ENCODE peak calls at places on chromosomes 1 and 21, in four cellular contexts. C is right lobe of liver, E is HFFc6, L is BJ. Z is an unnamed sample.

GRCh38 chr1:156246241-156246761 is 1.6 kb downstream of the PAQR6 start:
- DNase-seq in E (no peak), L (no peak), C (no peak), Z (no peak)

GRCh38 chr1:25064465-25065238 is 134.6 kb upstream of the RUNX3 start:
- DNase-seq in C (no peak), L (no peak), E (no peak), Z (no peak)

GRCh38 chr1:176517484-176517883 is 54.5 kb downstream of the PAPPA2 start:
- DNase-seq in E (no peak), L (peak; percentile 4), C (no peak), Z (no peak)

GRCh38 chr1:221093903-221094865 is 214.9 kb downstream of the HLX start:
- DNase-seq in E (peak; percentile 23), L (no peak), C (no peak), Z (no peak)

GRCh38 chr1:152933196-152933595 is 13.8 kb upstream of the SPRR5 start:
- DNase-seq in L (no peak), E (no peak), C (no peak), Z (no peak)

GRCh38 chr1:218171302-218171893 is 113.7 kb upstream of the RRP15 start:
- DNase-seq in C (no peak), E (peak; percentile 28), L (no peak), Z (no peak)

GRCh38 chr1:110752941-110753725 is 78.4 kb upstream of the KCNA3 start:
- DNase-seq in L (no peak), C (no peak), E (no peak), Z (no peak)

GRCh38 chr1:56639210-56639609 is 5.9 kb upstream of the PRKAA2 start:
- DNase-seq in L (no peak), C (no peak), E (no peak), Z (no peak)

GRCh38 chr1:81967957-81968356 is 167.2 kb downstream of the ADGRL2 start:
- DNase-seq in E (no peak), C (no peak), L (no peak), Z (no peak)

GRCh38 chr1:79355073-79355472 is 348.5 kb upstream of the ADGRL4 start:
- DNase-seq in C (no peak), L (peak; percentile 16), E (peak; percentile 19), Z (no peak)

GRCh38 chr1:79353224-79353623 is 346.7 kb upstream of the ADGRL4 start:
- DNase-seq in L (no peak), C (no peak), E (peak; percentile 64), Z (peak; percentile 31)
- TF ChIP-seq CTCF in L (peak; percentile 60), C (peak; percentile 56), E (peak; percentile 85), Z (peak; percentile 53)

GRCh38 chr1:30284728-30285460 is 438.5 kb downstream of the MATN1 start:
- DNase-seq in L (no peak), E (no peak), C (no peak), Z (no peak)

GRCh38 chr1:30286241-30286983 is 437.0 kb downstream of the MATN1 start:
- DNase-seq in L (no peak), C (no peak), E (no peak), Z (no peak)

GRCh38 chr1:30286984-30287839 is 436.2 kb downstream of the MATN1 start:
- DNase-seq in L (no peak), E (no peak), C (no peak), Z (no peak)

GRCh38 chr1:30285461-30286050 is 437.8 kb downstream of the MATN1 start:
- DNase-seq in E (no peak), C (no peak), L (no peak), Z (no peak)

DNA sequence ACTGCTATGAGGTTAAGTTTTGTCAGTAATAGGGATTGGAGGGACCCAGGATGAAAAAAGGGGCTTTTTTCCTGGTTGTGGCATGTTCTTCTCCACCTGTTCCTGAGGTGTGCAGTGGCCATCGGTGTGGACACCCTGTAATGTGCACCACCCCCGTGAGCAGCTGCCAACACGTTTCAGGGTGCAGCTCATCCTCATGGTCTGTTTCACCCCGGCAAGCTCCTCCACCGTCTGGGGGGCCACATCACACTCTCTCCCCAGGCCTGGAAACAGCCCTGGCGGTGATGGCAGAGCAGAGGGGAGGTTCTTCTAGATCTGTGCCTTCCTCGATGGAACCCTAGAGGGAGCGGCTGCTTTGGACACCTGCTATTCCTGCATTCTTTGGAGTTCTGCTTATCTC is 435.4 kb downstream of the MATN1 start:
- DNase-seq in C (no peak), L (no peak), E (no peak), Z (no peak)
- TF ChIP-seq CTCF in C (no peak), L (no peak), E (no peak), Z (no peak)

GRCh38 chr1:226596531-226597165 is 48.1 kb downstream of the STUM start:
- DNase-seq in E (no peak), C (no peak), L (no peak), Z (no peak)
- TF ChIP-seq CTCF in E (no peak), C (no peak), L (no peak), Z (no peak)

GRCh38 chr1:241896670-241896962 is 48.6 kb downstream of the EXO1 start:
- DNase-seq in E (no peak), C (no peak), L (no peak), Z (no peak)
- TF ChIP-seq CTCF in E (peak; percentile 50), C (no peak), L (no peak), Z (no peak)

DNA sequence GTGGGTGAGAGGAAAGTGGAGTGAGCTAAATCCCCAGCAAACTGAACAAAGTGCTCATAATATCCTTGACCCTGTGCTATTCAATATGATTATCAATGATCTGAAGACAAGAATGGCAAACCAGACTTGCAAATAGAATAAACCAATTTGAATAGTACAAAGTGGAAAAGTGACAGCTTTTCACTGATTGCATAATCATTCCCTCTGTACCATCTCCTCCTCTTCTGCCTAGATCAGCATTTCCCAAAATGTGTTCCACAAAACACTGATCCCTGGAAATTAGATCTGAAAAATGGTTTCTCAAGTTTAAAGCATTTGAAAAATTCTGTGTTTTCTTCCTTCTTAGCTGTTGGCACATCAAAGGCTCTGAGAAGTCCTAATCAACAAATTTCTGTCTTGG is 8.1 kb downstream of the MTF1 start:
- DNase-seq in E (no peak), C (no peak), L (no peak), Z (no peak)
- TF ChIP-seq CTCF in E (no peak), C (no peak), L (no peak), Z (no peak)

GRCh38 chr21:42232176-42232825 is 13.4 kb downstream of the ABCG1 start:
- DNase-seq in L (no peak), E (no peak), C (no peak), Z (no peak)

GRCh38 chr21:42234026-42234425 is 15.1 kb downstream of the ABCG1 start:
- DNase-seq in L (no peak), C (no peak), E (no peak), Z (no peak)

GRCh38 chr21:42231761-42232160 is 12.8 kb downstream of the ABCG1 start:
- DNase-seq in E (no peak), C (no peak), L (no peak), Z (no peak)

GRCh38 chr21:42234464-42235241 is 15.7 kb downstream of the ABCG1 start:
- DNase-seq in L (no peak), E (no peak), C (peak; percentile 86), Z (peak; percentile 74)

DNA sequence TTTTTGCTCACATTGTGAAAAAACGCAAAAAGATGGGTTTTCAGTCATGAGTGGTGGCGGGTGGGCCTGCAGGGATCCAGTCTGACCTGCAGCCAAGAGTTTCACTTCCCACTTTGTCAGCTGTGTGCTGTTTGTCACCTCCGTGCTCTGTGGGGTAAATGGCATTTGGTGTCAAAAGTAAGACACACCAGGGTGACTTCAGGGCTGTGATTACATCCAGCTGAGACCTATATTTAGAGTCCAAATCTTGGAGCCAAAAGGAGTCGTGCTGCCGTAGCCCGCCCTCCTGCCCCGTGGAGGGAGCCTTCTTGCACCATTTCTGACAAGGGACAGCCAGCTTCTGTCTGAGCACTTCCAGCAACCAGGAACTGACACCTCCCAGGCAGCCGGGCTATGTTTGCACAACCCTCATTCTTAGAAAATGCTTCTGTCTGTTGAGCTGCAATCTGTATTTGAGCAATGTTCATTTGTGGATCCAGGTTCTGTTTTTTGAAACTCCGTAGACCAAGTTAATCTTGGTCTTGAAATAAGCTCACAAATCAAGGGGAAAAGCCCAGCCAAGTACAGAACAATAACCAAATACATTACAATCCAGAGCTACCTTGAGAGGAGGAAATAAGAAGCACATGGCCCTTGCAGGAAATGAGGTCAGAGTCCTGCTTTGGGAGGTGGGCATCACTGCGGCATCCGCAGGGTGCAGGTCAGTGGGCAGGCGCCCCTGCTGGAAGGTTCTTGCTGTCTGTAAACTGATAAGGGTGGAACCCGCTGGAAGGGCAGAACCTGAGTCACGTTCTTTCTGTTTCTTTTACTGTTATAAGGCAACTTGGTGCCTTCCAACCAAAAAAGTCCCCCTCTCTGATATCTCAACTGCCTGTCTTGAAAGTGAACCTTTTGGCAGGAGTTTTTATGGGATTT is 14.4 kb downstream of the ABCG1 start:
- DNase-seq in C (peak; percentile 74), E (no peak), L (no peak), Z (no peak)
- TF ChIP-seq CTCF in C (peak; percentile 22), E (peak; percentile 11), L (no peak), Z (peak; percentile 14)

DNA sequence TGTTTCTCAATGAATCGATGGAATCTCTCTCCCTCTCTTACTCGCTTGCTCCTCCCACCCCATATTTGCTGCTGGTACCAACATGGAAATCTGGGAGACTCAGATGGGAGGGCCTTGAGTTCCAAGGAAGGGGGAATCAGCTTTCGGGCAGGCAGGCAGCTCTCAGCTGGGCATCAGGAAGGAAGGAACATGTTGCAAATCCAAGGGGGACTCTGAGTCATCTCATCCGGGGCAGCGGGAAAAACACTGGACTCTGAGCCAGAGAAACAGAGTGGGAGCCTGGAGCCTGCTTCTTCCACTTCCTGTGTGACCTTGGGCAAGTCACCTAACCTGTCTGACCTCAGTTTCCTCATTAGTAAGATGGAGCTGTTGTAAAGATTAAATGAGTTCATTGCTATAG is 147.7 kb downstream of the PTPRU start:
- DNase-seq in E (peak; percentile 3), L (no peak), C (no peak), Z (no peak)
- TF ChIP-seq CTCF in E (no peak), L (no peak), C (no peak), Z (no peak)

GRCh38 chr21:41747943-41748738 is 18.7 kb downstream of the RIPK4 start:
- DNase-seq in E (no peak), L (no peak), C (no peak), Z (no peak)

GRCh38 chr21:41745026-41745820 is 21.6 kb downstream of the RIPK4 start:
- DNase-seq in L (no peak), C (peak; percentile 42), E (no peak), Z (no peak)

GRCh38 chr21:41744028-41744940 is 22.6 kb downstream of the RIPK4 start:
- DNase-seq in E (no peak), L (no peak), C (no peak), Z (no peak)

GRCh38 chr21:41746744-41747006 is 20.2 kb downstream of the RIPK4 start:
- DNase-seq in E (no peak), L (no peak), C (no peak), Z (no peak)

GRCh38 chr21:41745971-41746743 is 20.7 kb downstream of the RIPK4 start:
- DNase-seq in C (peak; percentile 50), E (no peak), L (no peak), Z (no peak)
- TF ChIP-seq CTCF in C (no peak), E (no peak), L (no peak), Z (peak; percentile 37)

Z was measured in WERI-Rb-1.